ENCODE peak calls at places on chromosomes 11 and 22, in four cellular contexts. K, N, P and B are unnamed samples.

GRCh38 chr22:40451230-40451629 is 80.8 kb downstream of the SGSM3 start:
- DNase-seq in K (no peak), N (no peak), P (no peak), B (no peak)

GRCh38 chr11:65095974-65096806 is at the start of gene VPS51:
- DNase-seq in K (peak), N (peak), P (peak), B (peak)

GRCh38 chr22:39661842-39662676 is 91.5 kb downstream of the CACNA1I start:
- DNase-seq in K (no peak), N (peak), P (no peak), B (no peak)

GRCh38 chr11:116787786-116788486 is at the start of gene ZPR1:
- DNase-seq in K (peak), N (no peak), P (peak), B (peak)

GRCh38 chr11:102179366-102179765 is 69.1 kb downstream of the YAP1 start:
- DNase-seq in K (no peak), N (no peak), P (no peak), B (no peak)

GRCh38 chr11:111785886-111786412 is 19.8 kb upstream of the PPP2R1B start:
- DNase-seq in K (no peak), N (no peak), P (no peak), B (no peak)

GRCh38 chr22:17717708-17718107 is 56.6 kb downstream of the BID start:
- DNase-seq in K (peak), N (no peak), P (no peak), B (peak)

GRCh38 chr11:12026331-12027211 is 18.1 kb upstream of the DKK3 start:
- DNase-seq in K (no peak), N (no peak), P (no peak), B (no peak)

GRCh38 chr22:45903355-45904149 is 73.4 kb downstream of the WNT7B start:
- DNase-seq in K (peak), N (no peak), P (no peak), B (no peak)

GRCh38 chr11:118609380-118610219 is 2.2 kb downstream of the PHLDB1 start:
- DNase-seq in K (peak), N (no peak), P (no peak), B (no peak)

GRCh38 chr11:133844217-133844616 is 1.1 kb downstream of the SPATA19 start:
- DNase-seq in K (no peak), N (no peak), P (no peak), B (no peak)

GRCh38 chr11:6655020-6655789 is 404 bp downstream of the DCHS1 start:
- DNase-seq in K (no peak), N (no peak), P (no peak), B (no peak)

GRCh38 chr11:46457659-46458058 is 66.1 kb upstream of the CHRM4 start:
- DNase-seq in K (peak), N (no peak), P (no peak), B (no peak)

GRCh38 chr11:123409886-123410549 is 20.1 kb upstream of the GRAMD1B start:
- DNase-seq in K (no peak), N (no peak), P (no peak), B (no peak)

GRCh38 chr22:38135133-38135706 is 24.7 kb upstream of the BAIAP2L2 start:
- DNase-seq in K (peak), N (no peak), P (no peak), B (peak)

GRCh38 chr11:131240421-131240820 is 130.0 kb upstream of the NTM start:
- DNase-seq in K (no peak), N (no peak), P (no peak), B (no peak)

GRCh38 chr11:118870396-118871343 is 13.0 kb upstream of the CXCR5 start:
- DNase-seq in K (peak), N (no peak), P (no peak), B (no peak)

GRCh38 chr22:20810645-20811044 is 36.7 kb downstream of the SERPIND1 start:
- DNase-seq in K (no peak), N (no peak), P (no peak), B (no peak)

GRCh38 chr11:102733232-102733875 is 8.6 kb upstream of the MMP8 start:
- DNase-seq in K (peak), N (peak), P (peak), B (peak)

GRCh38 chr11:75325713-75326438 is 25.6 kb downstream of the ARRB1 start:
- DNase-seq in K (peak), N (no peak), P (no peak), B (no peak)

GRCh38 chr11:75328426-75329277 is 22.8 kb downstream of the ARRB1 start:
- DNase-seq in K (peak), N (no peak), P (peak), B (peak)

GRCh38 chr11:75324740-75325139 is 26.7 kb downstream of the ARRB1 start:
- DNase-seq in K (no peak), N (no peak), P (no peak), B (no peak)

GRCh38 chr11:75324189-75324588 is 27.3 kb downstream of the ARRB1 start:
- DNase-seq in K (no peak), N (no peak), P (no peak), B (no peak)

GRCh38 chr11:75326439-75326810 is 25.0 kb downstream of the ARRB1 start:
- DNase-seq in K (no peak), N (no peak), P (no peak), B (no peak)
- H4K8ac ChIP-seq in K (no peak), N (no peak), P (no peak), B (no peak)

GRCh38 chr11:75815345-75815983 is 454 bp downstream of the UVRAG start:
- DNase-seq in K (peak), N (no peak), P (no peak), B (peak)
- H4K8ac ChIP-seq in K (no peak), N (peak), P (no peak), B (peak)

DNA sequence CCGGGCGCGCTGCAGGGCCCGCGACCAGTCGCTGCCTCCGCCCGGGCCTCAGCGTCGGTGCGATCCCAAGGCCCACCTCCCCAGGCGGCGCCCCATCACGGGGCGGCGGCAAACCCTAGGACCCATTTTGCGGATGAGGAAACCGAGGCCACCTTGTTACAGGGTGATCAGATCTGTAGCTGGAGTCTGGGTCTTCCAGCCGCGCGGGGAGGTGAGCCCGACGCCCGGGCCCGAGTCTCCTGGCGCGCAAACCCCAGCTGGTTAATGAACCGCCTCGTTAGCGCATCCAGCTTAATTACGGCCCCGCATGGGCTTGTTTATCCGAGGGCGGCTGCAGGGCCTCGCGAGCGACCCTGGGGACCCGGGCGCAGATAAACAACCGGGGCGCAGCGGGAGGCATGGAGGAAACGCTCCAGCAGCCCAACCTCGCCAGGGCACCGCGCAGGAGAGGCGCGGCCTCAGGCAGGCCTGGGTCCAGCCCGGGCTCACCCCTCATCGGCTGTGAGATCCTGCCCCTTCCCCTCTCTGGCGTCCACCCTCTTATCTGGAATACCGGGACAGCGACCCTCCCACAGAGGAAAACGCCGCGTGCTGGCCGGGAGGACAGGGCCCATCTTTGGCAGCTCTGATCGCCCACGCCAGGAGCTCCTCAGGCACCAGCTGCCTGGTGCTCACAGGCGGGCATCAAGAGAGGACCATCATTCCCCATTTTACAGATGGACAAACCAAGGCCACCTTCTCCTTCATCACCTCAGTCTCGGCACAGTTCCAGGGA is 14.7 kb downstream of the OTUB1 start:
- DNase-seq in K (no peak), N (no peak), P (no peak), B (no peak)
- H4K8ac ChIP-seq in K (no peak), N (peak), P (no peak), B (peak)

GRCh38 chr11:129911298-129911697 is 15.9 kb upstream of the NFRKB start:
- DNase-seq in K (peak), N (no peak), P (no peak), B (no peak)
- H4K8ac ChIP-seq in K (peak), N (no peak), P (no peak), B (no peak)

DNA sequence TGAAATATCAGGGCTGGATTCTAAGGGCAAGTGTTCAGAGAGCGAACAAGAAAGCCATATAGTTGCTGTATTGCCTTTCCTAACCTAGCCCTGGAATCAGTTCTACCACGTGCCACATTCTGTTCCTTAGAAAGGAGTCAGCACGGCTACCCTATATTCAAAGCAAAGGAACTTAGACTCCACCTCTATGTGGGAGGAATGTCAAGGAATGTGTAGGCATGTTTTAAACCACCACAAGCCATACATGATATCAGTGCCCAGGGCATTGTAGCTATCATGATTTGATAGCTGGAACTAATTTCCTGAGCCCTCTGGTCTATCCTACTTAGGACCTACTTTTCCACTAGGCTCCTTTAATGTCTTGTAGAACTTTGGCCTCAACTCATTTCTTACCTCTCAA is 2.5 kb upstream of the EIF4ENIF1 start:
- DNase-seq in K (no peak), N (no peak), P (no peak), B (peak)
- H4K8ac ChIP-seq in K (no peak), N (no peak), P (no peak), B (no peak)

GRCh38 chr22:28629420-28630184 is 50.0 kb downstream of the TTC28 start:
- DNase-seq in K (peak), N (no peak), P (no peak), B (peak)
- H4K8ac ChIP-seq in K (no peak), N (no peak), P (no peak), B (no peak)

DNA sequence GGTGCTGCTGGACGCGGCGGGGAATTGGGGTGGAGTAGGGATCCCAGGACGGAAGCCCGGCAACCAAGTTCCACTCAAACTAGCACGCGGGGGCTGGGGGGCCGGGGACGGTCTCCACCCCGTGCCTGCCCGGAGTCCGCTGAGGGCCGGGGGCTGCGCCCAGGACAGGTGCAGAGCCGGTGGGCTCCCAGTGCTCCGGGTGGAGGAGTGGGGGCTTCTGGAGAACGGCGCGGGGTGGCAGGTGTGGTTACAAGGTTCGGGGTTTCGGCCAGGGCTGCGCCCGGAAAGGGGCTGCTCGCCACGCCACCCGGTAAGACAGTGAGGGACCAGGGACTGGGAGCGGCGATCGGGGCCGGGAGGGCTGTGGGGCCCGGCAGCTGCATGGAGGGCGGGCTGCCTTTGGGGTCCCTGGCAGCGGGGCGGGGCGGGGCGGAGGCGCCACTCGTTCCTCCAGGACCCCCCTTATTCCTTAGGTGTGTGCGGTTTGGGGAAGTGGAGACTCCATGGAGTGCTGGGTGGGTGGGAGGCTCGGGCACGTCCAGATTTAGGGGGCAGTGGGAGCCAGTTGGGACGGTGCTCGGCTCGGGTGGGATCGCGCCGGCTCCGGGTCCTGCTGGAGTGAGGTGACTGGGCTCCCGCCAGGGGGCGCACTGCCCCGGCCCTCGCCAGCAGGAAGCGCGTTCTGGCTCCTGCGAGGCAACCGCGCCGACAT is 767 bp downstream of the TSPAN18 start:
- DNase-seq in K (peak), N (no peak), P (peak), B (peak)
- H4K8ac ChIP-seq in K (no peak), N (no peak), P (no peak), B (peak)

GRCh38 chr22:21845558-21846452 is 21.6 kb downstream of the MAPK1 start:
- DNase-seq in K (no peak), N (no peak), P (no peak), B (no peak)
- H4K8ac ChIP-seq in K (no peak), N (no peak), P (no peak), B (no peak)